ENCODE peak calls at places on chromosomes 12 and 14, in five cellular contexts. D is dermis blood vessel endothelial cell; E is stimulated activated CD4-positive, alpha-beta T cell treated with anti-CD3 and anti-CD28 coated beads, Interleukin-12 subunit alpha, Interleukin-12 subunit beta, amount 100 ng/mL, for 4 hours; W is pons; B is left ventricle myocardium inferior. F is an unnamed sample.

GRCh38 chr12:115384391-115384790 is 700.4 kb upstream of the TBX3 start:
- DNase-seq in E (no peak), W (no peak), D (no peak), B (no peak), F (no peak)

GRCh38 chr12:110844551-110845395 is 2.0 kb upstream of the CCDC63 start:
- DNase-seq in E (no peak), D (no peak), B (peak), W (peak), F (no peak)

GRCh38 chr12:64819816-64820402 is 4.5 kb upstream of the TBC1D30 start:
- DNase-seq in B (no peak), E (no peak), D (no peak), W (no peak), F (no peak)

GRCh38 chr12:45670339-45671065 is 59.0 kb upstream of the ARID2 start:
- DNase-seq in E (no peak), W (no peak), B (no peak), D (no peak), F (no peak)

GRCh38 chr12:24759155-24759554 is 189.7 kb downstream of the BCAT1 start:
- DNase-seq in B (no peak), W (no peak), E (no peak), D (no peak), F (no peak)

GRCh38 chr14:54577977-54578376 is 11.0 kb downstream of the SAMD4A start:
- DNase-seq in B (no peak), E (no peak), D (peak), W (no peak), F (no peak)

GRCh38 chr12:26130728-26131127 is 5.9 kb upstream of the BHLHE41 start:
- DNase-seq in W (peak), E (no peak), B (no peak), D (no peak), F (no peak)

GRCh38 chr12:32151081-32151480 is 44.4 kb downstream of the BICD1 start:
- DNase-seq in E (no peak), B (no peak), W (peak), D (no peak), F (no peak)

GRCh38 chr14:21084988-21085853 is 13.2 kb downstream of the ZNF219 start:
- DNase-seq in W (no peak), D (no peak), E (no peak), B (no peak), F (no peak)

GRCh38 chr14:70358631-70359030 is 852 bp downstream of the COX16 start:
- DNase-seq in W (no peak), B (no peak), E (no peak), D (peak), F (no peak)

GRCh38 chr14:54450535-54450934 is 9.4 kb upstream of the CNIH1 start:
- DNase-seq in D (no peak), E (no peak), B (no peak), W (no peak), F (no peak)

GRCh38 chr12:52570511-52570910 is 3.1 kb downstream of the KRT74 start:
- DNase-seq in D (no peak), W (no peak), B (no peak), E (no peak), F (no peak)

GRCh38 chr12:123938679-123939480 is 33.8 kb downstream of the CCDC92 start:
- DNase-seq in E (no peak), D (peak), W (no peak), B (no peak), F (no peak)

GRCh38 chr12:94218244-94218643 is 69.9 kb downstream of the PLXNC1 start:
- DNase-seq in E (no peak), B (no peak), W (no peak), D (no peak), F (no peak)

GRCh38 chr14:67653651-67654280 is 20.7 kb downstream of the VTI1B start:
- DNase-seq in W (no peak), B (no peak), E (no peak), D (no peak), F (no peak)

GRCh38 chr12:93061414-93062099 is 132.5 kb upstream of the EEA1 start:
- DNase-seq in D (peak), E (no peak), B (peak), W (peak), F (no peak)

GRCh38 chr14:35121026-35121886 is 534 bp downstream of the PPP2R3C start:
- DNase-seq in W (no peak), E (no peak), D (peak), B (peak), F (no peak)

GRCh38 chr12:130253866-130254265 is 83.8 kb upstream of the PIWIL1 start:
- DNase-seq in D (no peak), B (no peak), W (peak), E (no peak), F (no peak)

GRCh38 chr12:62805517-62805916 is 129.4 kb downstream of the PPM1H start:
- DNase-seq in E (no peak), W (no peak), B (no peak), D (no peak), F (no peak)

GRCh38 chr12:4164591-4165558 is 108.7 kb upstream of the CCND2 start:
- DNase-seq in W (no peak), B (peak), E (peak), D (peak), F (peak)

GRCh38 chr12:116964740-116965090 is 54.0 kb downstream of the FBXW8 start:
- DNase-seq in D (no peak), W (no peak), E (no peak), B (no peak), F (no peak)

GRCh38 chr12:90250766-90251165 is 542.1 kb upstream of the ATP2B1 start:
- DNase-seq in E (no peak), W (peak), D (peak), B (no peak), F (no peak)

GRCh38 chr14:102573591-102574046 is 18.8 kb upstream of the RCOR1 start:
- DNase-seq in W (no peak), B (no peak), E (no peak), D (no peak), F (no peak)

GRCh38 chr12:57513266-57513665 is 7.0 kb downstream of the DDIT3 start:
- DNase-seq in W (no peak), E (no peak), D (no peak), B (no peak), F (no peak)

GRCh38 chr12:6146509-6146908 is 22.0 kb upstream of the VWF start:
- DNase-seq in W (no peak), B (no peak), E (no peak), D (no peak), F (no peak)

GRCh38 chr14:54877703-54878021 is 25.0 kb downstream of the GCH1 start:
- DNase-seq in E (no peak), B (no peak), W (no peak), D (no peak), F (no peak)

GRCh38 chr14:52802597-52802996 is 11.2 kb upstream of the GNPNAT1 start:
- DNase-seq in E (no peak), D (no peak), W (no peak), B (no peak), F (no peak)

GRCh38 chr14:102994689-102995088 is 62.7 kb downstream of the CDC42BPB start:
- DNase-seq in E (no peak), D (no peak), W (no peak), B (no peak), F (no peak)

GRCh38 chr12:104121001-104121400 is 17.0 kb downstream of the NFYB start:
- DNase-seq in B (no peak), W (peak), D (peak), E (no peak), F (no peak)

GRCh38 chr12:49622501-49623141 is 740 bp upstream of the PRPF40B start:
- DNase-seq in E (peak), W (no peak), D (no peak), B (no peak), F (peak)

GRCh38 chr12:82524020-82524419 is 162.7 kb upstream of the TMTC2 start:
- DNase-seq in E (no peak), D (no peak), W (peak), B (no peak), F (no peak)

GRCh38 chr14:50823051-50823762 is 7.8 kb downstream of the NIN start:
- DNase-seq in E (no peak), D (no peak), W (no peak), B (peak), F (no peak)

GRCh38 chr12:111166779-111167540 is 201.9 kb downstream of the PHETA1 start:
- DNase-seq in E (no peak), D (no peak), W (no peak), B (peak), F (no peak)

GRCh38 chr12:112716099-112717093 is 75.2 kb upstream of the RPH3A start:
- DNase-seq in D (peak), B (no peak), W (peak), E (no peak), F (no peak)

GRCh38 chr12:94769040-94769420 is 118.7 kb upstream of the TMCC3 start:
- DNase-seq in W (no peak), B (no peak), D (peak), E (no peak), F (no peak)

GRCh38 chr12:25590021-25590721 is 37.1 kb upstream of the LMNTD1 start:
- DNase-seq in D (no peak), E (no peak), B (no peak), W (no peak), F (peak)

GRCh38 chr12:127780881-127781280 is 486.1 kb upstream of the TMEM132C start:
- DNase-seq in E (no peak), D (no peak), B (no peak), W (no peak), F (no peak)